ENCODE peak calls at places on chromosomes 11 and 22, in six cellular contexts. E is retina, I is NCI-H1105 treated with DMSO at 0.1 percent for 48 hours, T is A172, R is ACHN, S is NCI-H2029. J is an unnamed sample.

GRCh38 chr11:57155838-57156583 is 25.7 kb upstream of the LRRC55 start:
- DNase-seq in I (no peak), S (no peak), T (no peak), E (no peak), R (no peak), J (no peak)

GRCh38 chr11:125387991-125388390 is 108.1 kb downstream of the FEZ1 start:
- DNase-seq in R (no peak), S (no peak), I (no peak), T (no peak), E (no peak), J (no peak)

GRCh38 chr22:36104988-36105387 is 55.6 kb downstream of the APOL3 start:
- DNase-seq in T (no peak), S (no peak), E (no peak), I (no peak), R (no peak), J (no peak)

GRCh38 chr22:37998543-37998942 is 14.2 kb upstream of the SOX10 start:
- DNase-seq in I (no peak), T (peak), S (no peak), E (peak), R (no peak), J (no peak)

GRCh38 chr22:47835726-47836125 is 1073.3 kb downstream of the TBC1D22A start:
- DNase-seq in R (peak), I (no peak), E (no peak), S (no peak), T (peak), J (no peak)

GRCh38 chr22:28237092-28237491 is 318.0 kb upstream of the PITPNB start:
- DNase-seq in R (no peak), S (no peak), E (no peak), I (no peak), T (no peak), J (no peak)

GRCh38 chr11:7319501-7319900 is 67.8 kb downstream of the SYT9 start:
- DNase-seq in R (no peak), I (no peak), S (no peak), T (no peak), E (no peak), J (no peak)

GRCh38 chr11:32231909-32232493 is 141.1 kb downstream of the RCN1 start:
- DNase-seq in R (peak), S (no peak), T (peak), E (no peak), I (peak), J (peak)

GRCh38 chr11:2510626-2511402 is 66.0 kb downstream of the KCNQ1 start:
- DNase-seq in E (peak), R (no peak), I (no peak), S (no peak), T (no peak), J (no peak)

GRCh38 chr11:74311352-74311926 is at the start of gene P4HA3:
- DNase-seq in E (peak), S (peak), R (peak), T (no peak), I (peak), J (no peak)

GRCh38 chr11:115087791-115088190 is 409.5 kb downstream of the NXPE2 start:
- DNase-seq in E (no peak), R (no peak), S (no peak), I (no peak), T (no peak), J (no peak)

GRCh38 chr11:7639643-7640025 is 33.7 kb downstream of the CYB5R2 start:
- DNase-seq in E (no peak), I (peak), S (no peak), T (no peak), R (no peak), J (no peak)

GRCh38 chr11:8340299-8340698 is 76.6 kb upstream of the LMO1 start:
- DNase-seq in T (no peak), R (no peak), I (no peak), E (no peak), S (no peak), J (no peak)

GRCh38 chr11:46480909-46481308 is 89.3 kb upstream of the CHRM4 start:
- DNase-seq in I (no peak), S (no peak), E (no peak), T (no peak), R (no peak), J (no peak)

GRCh38 chr11:128207861-128208321 is 379.5 kb downstream of the ETS1 start:
- DNase-seq in I (no peak), E (no peak), R (peak), T (peak), S (no peak), J (no peak)

J was measured in NCI-H1436.